ENCODE peak calls at places on chromosome 1, in seven cellular contexts. X, V, N, C, F, O and H are unnamed samples.

GRCh38 chr1:22228505-22228911 is 85.6 kb upstream of the WNT4 start:
- DNase-seq in X (no peak), V (no peak), N (no peak), C (no peak), F (no peak), O (no peak), H (no peak)

GRCh38 chr1:96520542-96520941 is 201.0 kb upstream of the PTBP2 start:
- DNase-seq in X (no peak), V (no peak), N (peak), C (no peak), F (no peak), O (peak), H (no peak)

GRCh38 chr1:40153073-40153770 is 8.0 kb upstream of the RLF start:
- DNase-seq in X (no peak), V (peak), N (peak), C (no peak), F (peak), O (peak), H (peak)

GRCh38 chr1:19260211-19261138 is 8.9 kb downstream of the MRTO4 start:
- DNase-seq in X (no peak), V (no peak), N (peak), C (no peak), F (peak), O (peak), H (peak)

GRCh38 chr1:231519166-231519565 is 9.3 kb upstream of the TSNAX start:
- DNase-seq in X (no peak), V (no peak), N (no peak), C (no peak), F (no peak), O (peak), H (no peak)

GRCh38 chr1:1780598-1781525 is 2.6 kb upstream of the NADK start:
- DNase-seq in X (no peak), V (no peak), N (no peak), C (no peak), F (no peak), O (no peak), H (no peak)

GRCh38 chr1:226608699-226609505 is 60.3 kb downstream of the STUM start:
- DNase-seq in X (peak), V (peak), N (peak), C (peak), F (peak), O (peak), H (peak)

GRCh38 chr1:165894591-165894990 is 67.2 kb downstream of the UCK2 start:
- DNase-seq in X (no peak), V (no peak), N (no peak), C (no peak), F (no peak), O (no peak), H (peak)

GRCh38 chr1:98051065-98051675 is 130.3 kb upstream of the DPYD start:
- DNase-seq in X (peak), V (peak), N (peak), C (peak), F (peak), O (peak), H (peak)

GRCh38 chr1:17795081-17795809 is 40.1 kb downstream of the ACTL8 start:
- DNase-seq in X (no peak), V (no peak), N (no peak), C (no peak), F (no peak), O (no peak), H (no peak)

GRCh38 chr1:64474639-64475038 is 4.7 kb downstream of the CACHD1 start:
- DNase-seq in X (no peak), V (no peak), N (peak), C (no peak), F (no peak), O (peak), H (peak)

GRCh38 chr1:38500352-38500751 is 359.2 kb downstream of the RRAGC start:
- DNase-seq in X (no peak), V (peak), N (no peak), C (no peak), F (no peak), O (peak), H (no peak)

GRCh38 chr1:156493154-156493631 is 7.4 kb downstream of the MEF2D start:
- DNase-seq in X (no peak), V (no peak), N (no peak), C (no peak), F (no peak), O (no peak), H (no peak)

GRCh38 chr1:95042286-95042685 is 30.5 kb downstream of the ALG14 start:
- DNase-seq in X (no peak), V (no peak), N (peak), C (no peak), F (no peak), O (peak), H (no peak)

GRCh38 chr1:57867001-57867400 is 443.1 kb upstream of the DAB1 start:
- DNase-seq in X (no peak), V (no peak), N (no peak), C (no peak), F (no peak), O (no peak), H (no peak)